ENCODE peak calls at places on chromosome 19, in six cellular contexts. J, B, W, G, D and M are unnamed samples.

GRCh38 chr19:49488046-49488862 is 846 bp downstream of the RPL13A start:
- DNase-seq in J (no peak), B (no peak), W (no peak), G (no peak), D (no peak), M (no peak)

GRCh38 chr19:13788991-13789390 is 6.3 kb upstream of the ZSWIM4 start:
- DNase-seq in J (no peak), B (peak), W (peak), G (no peak), D (peak), M (no peak)

GRCh38 chr19:5961969-5962945 is 15.7 kb downstream of the RANBP3 start:
- DNase-seq in J (no peak), B (peak), W (peak), G (peak), D (no peak), M (peak)

GRCh38 chr19:10701955-10702307 is 692 bp downstream of the QTRT1 start:
- DNase-seq in J (no peak), B (no peak), W (no peak), G (peak), D (no peak), M (no peak)

GRCh38 chr19:16252459-16253205 is 54.9 kb downstream of the AP1M1 start:
- DNase-seq in J (no peak), B (no peak), W (no peak), G (no peak), D (no peak), M (no peak)

GRCh38 chr19:9881720-9882119 is 46.6 kb downstream of the PIN1 start:
- DNase-seq in J (no peak), B (no peak), W (no peak), G (no peak), D (no peak), M (no peak)

GRCh38 chr19:48713041-48713863 is 6.3 kb downstream of the MAMSTR start:
- DNase-seq in J (no peak), B (no peak), W (peak), G (no peak), D (peak), M (no peak)

GRCh38 chr19:43525836-43526771 is 897 bp downstream of the ETHE1 start:
- DNase-seq in J (no peak), B (no peak), W (peak), G (no peak), D (no peak), M (no peak)

GRCh38 chr19:54430306-54431254 is 15.3 kb downstream of the TTYH1 start:
- DNase-seq in J (peak), B (peak), W (peak), G (peak), D (no peak), M (no peak)